ENCODE peak calls at places on chromosomes 12 and 14, in seven cellular contexts. One of them, this sample, is unnamed.
A peak's percentile ranks its signal among the peaks of the same experiment; 100 is the strongest.

GRCh38 chr12:119988440-119988787 is 622 bp upstream of the BICDL1 start:
- DNase-seq in AG04449: no peak
- DNase-seq in lower leg skin: no peak
- DNase-seq in tibial artery: no peak
- DNase-seq in fibroblast of pulmonary artery: peak; percentile 31
- DNase-seq in cardiac fibroblast: peak; percentile 49
- DNase-seq in BJ: no peak
- DNase-seq in this sample: no peak

GRCh38 chr12:32471601-32472001 is 72.2 kb downstream of the FGD4 start:
- DNase-seq in AG04449: no peak
- DNase-seq in cardiac fibroblast: no peak
- DNase-seq in tibial artery: no peak
- DNase-seq in BJ: no peak
- DNase-seq in fibroblast of pulmonary artery: no peak
- DNase-seq in lower leg skin: no peak
- DNase-seq in this sample: no peak

GRCh38 chr14:49970474-49971147 is 77.7 kb downstream of the ARF6 start:
- DNase-seq in cardiac fibroblast: peak; percentile 77
- DNase-seq in fibroblast of pulmonary artery: peak; percentile 91
- DNase-seq in lower leg skin: peak; percentile 80
- DNase-seq in tibial artery: no peak
- DNase-seq in BJ: no peak
- DNase-seq in AG04449: no peak
- DNase-seq in this sample: no peak

GRCh38 chr12:1587927-1588573 is 6.3 kb downstream of the FBXL14 start:
- DNase-seq in cardiac fibroblast: peak; percentile 37
- DNase-seq in tibial artery: no peak
- DNase-seq in fibroblast of pulmonary artery: no peak
- DNase-seq in BJ: no peak
- DNase-seq in lower leg skin: no peak
- DNase-seq in AG04449: no peak
- DNase-seq in this sample: no peak

GRCh38 chr12:1881936-1882335 is 36.5 kb downstream of the CACNA2D4 start:
- DNase-seq in BJ: no peak
- DNase-seq in AG04449: no peak
- DNase-seq in cardiac fibroblast: no peak
- DNase-seq in fibroblast of pulmonary artery: no peak
- DNase-seq in lower leg skin: peak; percentile 61
- DNase-seq in tibial artery: no peak
- DNase-seq in this sample: no peak

GRCh38 chr12:119461815-119462214 is 127.3 kb downstream of the CCDC60 start:
- DNase-seq in cardiac fibroblast: no peak
- DNase-seq in fibroblast of pulmonary artery: no peak
- DNase-seq in tibial artery: no peak
- DNase-seq in AG04449: no peak
- DNase-seq in lower leg skin: no peak
- DNase-seq in BJ: no peak
- DNase-seq in this sample: no peak

GRCh38 chr14:72515779-72516770 is 377.8 kb downstream of the DPF3 start:
- DNase-seq in BJ: no peak
- DNase-seq in tibial artery: no peak
- DNase-seq in AG04449: no peak
- DNase-seq in lower leg skin: peak; percentile 84
- DNase-seq in cardiac fibroblast: peak; percentile 58
- DNase-seq in fibroblast of pulmonary artery: peak; percentile 70
- DNase-seq in this sample: no peak

GRCh38 chr12:39892146-39892545 is 213.7 kb downstream of the SLC2A13 start:
- DNase-seq in fibroblast of pulmonary artery: no peak
- DNase-seq in cardiac fibroblast: peak; percentile 27
- DNase-seq in AG04449: no peak
- DNase-seq in BJ: no peak
- DNase-seq in tibial artery: no peak
- DNase-seq in lower leg skin: no peak
- DNase-seq in this sample: peak; percentile 62

GRCh38 chr12:45305904-45306303 is 90.0 kb downstream of the ANO6 start:
- DNase-seq in AG04449: no peak
- DNase-seq in fibroblast of pulmonary artery: no peak
- DNase-seq in cardiac fibroblast: no peak
- DNase-seq in BJ: no peak
- DNase-seq in lower leg skin: no peak
- DNase-seq in tibial artery: no peak
- DNase-seq in this sample: no peak

GRCh38 chr12:100295764-100296555 is 29.0 kb downstream of the SCYL2 start:
- DNase-seq in fibroblast of pulmonary artery: peak; percentile 7
- DNase-seq in BJ: peak; percentile 4
- DNase-seq in tibial artery: no peak
- DNase-seq in lower leg skin: no peak
- DNase-seq in cardiac fibroblast: peak; percentile 46
- DNase-seq in AG04449: no peak
- DNase-seq in this sample: peak; percentile 50

GRCh38 chr14:65879218-65880009 is 466.9 kb downstream of the FUT8 start:
- DNase-seq in cardiac fibroblast: peak; percentile 88
- DNase-seq in BJ: no peak
- DNase-seq in tibial artery: no peak
- DNase-seq in lower leg skin: no peak
- DNase-seq in fibroblast of pulmonary artery: peak; percentile 82
- DNase-seq in AG04449: no peak
- DNase-seq in this sample: no peak

GRCh38 chr14:25108959-25109358 is 59.0 kb upstream of the STXBP6 start:
- DNase-seq in lower leg skin: no peak
- DNase-seq in BJ: no peak
- DNase-seq in fibroblast of pulmonary artery: no peak
- DNase-seq in cardiac fibroblast: no peak
- DNase-seq in AG04449: no peak
- DNase-seq in tibial artery: no peak
- DNase-seq in this sample: peak; percentile 14

GRCh38 chr14:70642313-70643235 is 858 bp downstream of the TTC9 start:
- DNase-seq in cardiac fibroblast: no peak
- DNase-seq in lower leg skin: no peak
- DNase-seq in fibroblast of pulmonary artery: no peak
- DNase-seq in AG04449: no peak
- DNase-seq in BJ: no peak
- DNase-seq in tibial artery: no peak
- DNase-seq in this sample: peak; percentile 12

GRCh38 chr12:91123236-91123635 is 11.9 kb upstream of the LUM start:
- DNase-seq in AG04449: no peak
- DNase-seq in cardiac fibroblast: peak; percentile 53
- DNase-seq in tibial artery: no peak
- DNase-seq in fibroblast of pulmonary artery: no peak
- DNase-seq in BJ: no peak
- DNase-seq in lower leg skin: no peak
- DNase-seq in this sample: no peak

GRCh38 chr12:120078868-120079267 is 37.7 kb downstream of the RAB35 start:
- DNase-seq in lower leg skin: peak; percentile 75
- DNase-seq in BJ: no peak
- DNase-seq in AG04449: no peak
- DNase-seq in tibial artery: no peak
- DNase-seq in cardiac fibroblast: no peak
- DNase-seq in fibroblast of pulmonary artery: no peak
- DNase-seq in this sample: no peak

GRCh38 chr14:38762436-38762835 is 340.6 kb downstream of the SEC23A start:
- DNase-seq in tibial artery: no peak
- DNase-seq in lower leg skin: no peak
- DNase-seq in BJ: no peak
- DNase-seq in fibroblast of pulmonary artery: no peak
- DNase-seq in AG04449: no peak
- DNase-seq in cardiac fibroblast: no peak
- DNase-seq in this sample: no peak

GRCh38 chr14:24436355-24437019 is 6.1 kb downstream of the SDR39U1 start:
- DNase-seq in AG04449: no peak
- DNase-seq in tibial artery: no peak
- DNase-seq in cardiac fibroblast: peak; percentile 91
- DNase-seq in lower leg skin: no peak
- DNase-seq in fibroblast of pulmonary artery: peak; percentile 87
- DNase-seq in BJ: no peak
- DNase-seq in this sample: peak; percentile 45

GRCh38 chr14:99612065-99612736 is 8.2 kb upstream of the CCDC85C start:
- DNase-seq in tibial artery: no peak
- DNase-seq in AG04449: no peak
- DNase-seq in cardiac fibroblast: no peak
- DNase-seq in BJ: no peak
- DNase-seq in lower leg skin: no peak
- DNase-seq in fibroblast of pulmonary artery: no peak
- DNase-seq in this sample: no peak

GRCh38 chr14:104437703-104438102 is 141.9 kb upstream of the C14orf180 start:
- DNase-seq in AG04449: no peak
- DNase-seq in cardiac fibroblast: no peak
- DNase-seq in lower leg skin: peak; percentile 67
- DNase-seq in fibroblast of pulmonary artery: no peak
- DNase-seq in BJ: no peak
- DNase-seq in tibial artery: no peak
- DNase-seq in this sample: no peak

GRCh38 chr12:40287369-40287975 is 62.7 kb downstream of the LRRK2 start:
- DNase-seq in BJ: no peak
- DNase-seq in AG04449: no peak
- DNase-seq in cardiac fibroblast: no peak
- DNase-seq in lower leg skin: no peak
- DNase-seq in tibial artery: no peak
- DNase-seq in fibroblast of pulmonary artery: no peak
- DNase-seq in this sample: no peak

GRCh38 chr12:50505386-50505827 is 622 bp downstream of the DIP2B start:
- DNase-seq in lower leg skin: no peak
- DNase-seq in cardiac fibroblast: peak; percentile 27
- DNase-seq in tibial artery: peak; percentile 28
- DNase-seq in BJ: no peak
- DNase-seq in fibroblast of pulmonary artery: no peak
- DNase-seq in AG04449: no peak
- DNase-seq in this sample: peak; percentile 22

GRCh38 chr12:27052176-27052575 is 29.8 kb downstream of the MED21 start:
- DNase-seq in fibroblast of pulmonary artery: no peak
- DNase-seq in tibial artery: no peak
- DNase-seq in lower leg skin: no peak
- DNase-seq in BJ: no peak
- DNase-seq in cardiac fibroblast: no peak
- DNase-seq in AG04449: no peak
- DNase-seq in this sample: no peak

GRCh38 chr12:130838284-130838950 is 633 bp downstream of the STX2 start:
- DNase-seq in tibial artery: no peak
- DNase-seq in AG04449: no peak
- DNase-seq in cardiac fibroblast: peak; percentile 40
- DNase-seq in fibroblast of pulmonary artery: peak; percentile 18
- DNase-seq in BJ: no peak
- DNase-seq in lower leg skin: peak; percentile 87
- DNase-seq in this sample: peak; percentile 49

GRCh38 chr12:130835011-130835410 is 4.0 kb downstream of the STX2 start:
- DNase-seq in fibroblast of pulmonary artery: no peak
- DNase-seq in cardiac fibroblast: no peak
- DNase-seq in lower leg skin: peak; percentile 79
- DNase-seq in tibial artery: no peak
- DNase-seq in AG04449: no peak
- DNase-seq in BJ: no peak
- DNase-seq in this sample: no peak

GRCh38 chr12:130838951-130839769 is at the start of gene STX2:
- DNase-seq in lower leg skin: peak; percentile 96
- DNase-seq in BJ: no peak
- DNase-seq in fibroblast of pulmonary artery: peak; percentile 81
- DNase-seq in tibial artery: peak; percentile 82
- DNase-seq in AG04449: no peak
- DNase-seq in cardiac fibroblast: peak; percentile 82
- DNase-seq in this sample: peak; percentile 93

GRCh38 chr12:130835436-130835835 is 3.6 kb downstream of the STX2 start:
- DNase-seq in BJ: no peak
- DNase-seq in lower leg skin: peak; percentile 49
- DNase-seq in tibial artery: no peak
- DNase-seq in AG04449: no peak
- DNase-seq in fibroblast of pulmonary artery: no peak
- DNase-seq in cardiac fibroblast: no peak
- DNase-seq in this sample: no peak

DNA sequence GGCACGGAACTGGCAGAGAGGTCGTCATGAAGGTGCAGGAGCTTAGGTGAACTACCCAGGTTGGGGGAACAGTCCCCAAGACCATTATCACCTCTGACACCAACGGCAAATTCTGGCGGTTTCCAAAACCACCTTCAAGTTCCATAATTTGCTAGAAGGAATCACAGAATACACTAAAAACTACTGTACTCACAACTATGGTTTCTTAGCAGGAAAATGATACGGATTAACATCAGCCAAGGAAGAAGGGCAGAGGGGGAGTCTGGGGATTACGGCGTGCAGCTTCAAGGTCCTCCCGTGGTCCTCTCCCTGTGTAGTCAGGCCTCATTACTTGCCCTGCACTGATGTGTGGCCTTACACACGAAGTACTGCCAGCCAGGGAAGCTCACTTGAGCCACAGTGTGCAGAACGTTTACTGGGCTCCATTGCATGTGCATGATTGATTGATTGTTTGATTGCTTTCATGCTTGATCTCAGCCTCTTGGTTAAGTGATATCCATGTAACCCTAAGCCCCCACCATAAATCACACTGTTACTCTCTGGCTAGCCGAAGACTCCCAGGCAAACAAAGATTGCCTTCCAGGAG is 813 bp upstream of the STX2 start:
- DNase-seq in fibroblast of pulmonary artery: no peak
- DNase-seq in AG04449: no peak
- DNase-seq in BJ: no peak
- DNase-seq in cardiac fibroblast: no peak
- DNase-seq in tibial artery: no peak
- DNase-seq in lower leg skin: peak; percentile 78
- DNase-seq in this sample: no peak
- H3K4me3 ChIP-seq in fibroblast of pulmonary artery: peak overlapping the region; percentile 57
- H3K4me3 ChIP-seq in AG04449: peak overlapping the region; percentile 48
- H3K4me3 ChIP-seq in BJ: peak overlapping the region; percentile 41
- H3K4me3 ChIP-seq in cardiac fibroblast: no peak overlapping the region
- H3K4me3 ChIP-seq in tibial artery: peak overlapping the region; percentile 96
- H3K4me3 ChIP-seq in lower leg skin: no peak overlapping the region
- H3K4me3 ChIP-seq in this sample: peak overlapping the region; percentile 50

GRCh38 chr14:52862652-52863338 is 71.4 kb upstream of the GNPNAT1 start:
- DNase-seq in tibial artery: no peak
- DNase-seq in lower leg skin: no peak
- DNase-seq in BJ: no peak
- DNase-seq in cardiac fibroblast: peak; percentile 92
- DNase-seq in AG04449: no peak
- DNase-seq in fibroblast of pulmonary artery: peak; percentile 94
- DNase-seq in this sample: no peak
- H3K4me3 ChIP-seq in tibial artery: no peak overlapping the region
- H3K4me3 ChIP-seq in lower leg skin: no peak overlapping the region
- H3K4me3 ChIP-seq in BJ: no peak overlapping the region
- H3K4me3 ChIP-seq in cardiac fibroblast: no peak overlapping the region
- H3K4me3 ChIP-seq in AG04449: no peak overlapping the region
- H3K4me3 ChIP-seq in fibroblast of pulmonary artery: peak overlapping the region; percentile 24
- H3K4me3 ChIP-seq in this sample: no peak overlapping the region

GRCh38 chr12:76260390-76260748 is 87.8 kb downstream of the BBS10 start:
- DNase-seq in tibial artery: no peak
- DNase-seq in AG04449: no peak
- DNase-seq in cardiac fibroblast: peak; percentile 89
- DNase-seq in BJ: no peak
- DNase-seq in lower leg skin: no peak
- DNase-seq in fibroblast of pulmonary artery: peak; percentile 72
- DNase-seq in this sample: no peak
- H3K4me3 ChIP-seq in tibial artery: no peak overlapping the region
- H3K4me3 ChIP-seq in AG04449: no peak overlapping the region
- H3K4me3 ChIP-seq in cardiac fibroblast: no peak overlapping the region
- H3K4me3 ChIP-seq in BJ: no peak overlapping the region
- H3K4me3 ChIP-seq in lower leg skin: no peak overlapping the region
- H3K4me3 ChIP-seq in fibroblast of pulmonary artery: peak overlapping the region; percentile 32
- H3K4me3 ChIP-seq in this sample: no peak overlapping the region

GRCh38 chr12:48811454-48812090 is 6.7 kb upstream of the CACNB3 start:
- DNase-seq in BJ: no peak
- DNase-seq in lower leg skin: no peak
- DNase-seq in fibroblast of pulmonary artery: no peak
- DNase-seq in AG04449: no peak
- DNase-seq in cardiac fibroblast: no peak
- DNase-seq in tibial artery: no peak
- DNase-seq in this sample: no peak
- H3K4me3 ChIP-seq in BJ: no peak overlapping the region
- H3K4me3 ChIP-seq in lower leg skin: no peak overlapping the region
- H3K4me3 ChIP-seq in fibroblast of pulmonary artery: no peak overlapping the region
- H3K4me3 ChIP-seq in AG04449: no peak overlapping the region
- H3K4me3 ChIP-seq in cardiac fibroblast: no peak overlapping the region
- H3K4me3 ChIP-seq in tibial artery: no peak overlapping the region
- H3K4me3 ChIP-seq in this sample: no peak overlapping the region